ENCODE peak calls at places on chromosomes 2 and 18, in five cellular contexts. X, G, Y, K and T are unnamed samples.
A peak's percentile ranks its signal among the peaks of the same experiment; 100 is the strongest.

GRCh38 chr2:149017116-149017985 is 21.1 kb upstream of the LYPD6B start:
- DNase-seq in Y (peak; percentile 78), X (peak; percentile 71), G (peak; percentile 85), K (peak; percentile 87), T (peak; percentile 79)

GRCh38 chr2:234556848-234557573 is 60.1 kb upstream of the ARL4C start:
- DNase-seq in K (no peak), Y (no peak), G (no peak), X (no peak), T (no peak)

GRCh38 chr2:182946949-182947348 is 80.5 kb upstream of the FRZB start:
- DNase-seq in G (no peak), K (peak; percentile 21), X (no peak), Y (no peak), T (no peak)

GRCh38 chr18:70672581-70672980 is 383.7 kb downstream of the SOCS6 start:
- DNase-seq in X (no peak), Y (no peak), K (no peak), G (no peak), T (no peak)

GRCh38 chr18:57970356-57971095 is 73.5 kb upstream of the NEDD4L start:
- DNase-seq in K (peak; percentile 56), X (no peak), Y (no peak), G (peak; percentile 8), T (no peak)

GRCh38 chr2:233486778-233487552 is 79.6 kb downstream of the USP40 start:
- DNase-seq in G (no peak), K (no peak), Y (no peak), X (no peak), T (peak; percentile 4)

GRCh38 chr18:49018961-49019445 is 68.2 kb upstream of the SMAD7 start:
- DNase-seq in K (peak; percentile 15), G (no peak), Y (peak; percentile 56), X (no peak), T (no peak)

GRCh38 chr18:3027301-3027700 is 14.4 kb upstream of the LPIN2 start:
- DNase-seq in K (no peak), X (no peak), G (no peak), Y (no peak), T (no peak)

GRCh38 chr2:128301501-128301966 is 17.1 kb downstream of the HS6ST1 start:
- DNase-seq in Y (peak; percentile 80), G (no peak), K (no peak), X (no peak), T (no peak)

GRCh38 chr2:160534996-160535395 is 41.4 kb upstream of the RBMS1 start:
- DNase-seq in K (no peak), X (no peak), G (no peak), Y (no peak), T (no peak)
- TF ChIP-seq CTCF in K (no peak), X (no peak), G (no peak), Y (no peak), T (no peak)

GRCh38 chr2:223602972-223603371 is 811 bp upstream of the SCG2 start:
- DNase-seq in G (no peak), K (no peak), X (no peak), Y (no peak), T (no peak)

GRCh38 chr2:223599646-223600009 is 2.5 kb downstream of the SCG2 start:
- DNase-seq in X (no peak), K (no peak), G (no peak), Y (no peak), T (no peak)

GRCh38 chr2:223600056-223600455 is 2.1 kb downstream of the SCG2 start:
- DNase-seq in G (no peak), K (no peak), X (no peak), Y (no peak), T (no peak)

GRCh38 chr2:223604231-223604630 is 2.1 kb upstream of the SCG2 start:
- DNase-seq in K (no peak), X (no peak), Y (no peak), G (no peak), T (no peak)

DNA sequence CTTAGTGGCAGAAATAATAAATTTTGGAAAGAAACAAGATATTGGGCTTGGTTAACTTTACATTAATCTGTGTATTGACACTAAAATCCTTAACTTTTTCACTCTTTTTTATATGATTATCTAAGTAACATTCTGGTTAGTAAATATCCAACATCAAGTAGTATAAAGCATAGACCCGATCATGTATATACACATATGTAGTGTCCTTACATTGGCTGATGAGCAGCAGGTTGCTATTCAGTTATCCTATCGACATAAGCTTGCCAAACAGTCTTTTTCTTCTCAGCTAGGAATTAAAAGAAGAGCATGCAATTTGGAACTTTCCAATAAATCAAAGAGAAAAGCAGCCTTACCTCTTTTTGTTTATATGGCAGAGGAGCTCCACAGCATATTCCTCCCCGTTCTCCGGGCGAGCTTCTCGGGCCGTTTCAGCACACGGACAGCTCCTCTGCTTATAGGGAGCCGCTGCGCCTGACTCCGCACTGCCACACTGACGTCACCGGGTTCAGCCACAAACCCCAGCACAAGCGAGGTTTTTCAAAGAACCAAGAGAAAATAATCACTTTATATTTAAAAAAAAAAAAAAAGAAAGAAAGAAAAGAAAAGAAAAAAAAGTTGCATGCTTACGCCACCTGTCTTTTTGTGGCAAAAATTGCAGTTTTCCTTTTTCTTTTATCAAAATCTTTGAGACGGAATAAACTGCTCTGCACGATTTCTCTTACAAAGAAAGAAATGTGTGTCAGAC is at the start of gene SCG2:
- DNase-seq in X (peak; percentile 28), G (peak; percentile 72), K (peak; percentile 40), Y (peak; percentile 83), T (peak; percentile 54)
- TF ChIP-seq CTCF in X (peak; percentile 26), G (no peak), K (no peak), Y (peak; percentile 34), T (no peak)

DNA sequence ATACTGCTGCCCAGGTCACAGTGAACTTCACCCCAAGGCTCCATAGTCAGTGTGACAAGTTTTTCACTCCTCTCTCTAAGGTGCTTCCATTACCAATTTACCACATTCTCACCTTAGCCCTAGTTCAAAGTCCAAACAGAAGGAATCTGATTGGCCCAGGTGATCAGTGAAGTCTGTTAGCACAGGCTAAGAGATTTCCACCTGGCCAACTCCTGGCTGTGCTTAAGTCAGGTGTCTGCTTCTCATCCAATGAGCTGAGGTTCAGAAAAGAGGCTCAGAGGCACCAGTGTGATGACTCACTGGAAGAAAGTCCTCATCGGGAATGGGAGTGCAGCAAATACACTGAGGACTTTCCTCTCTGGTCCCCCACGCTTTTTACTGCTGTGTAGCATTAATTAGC is 164.4 kb upstream of the MGAT5 start:
- DNase-seq in G (no peak), Y (no peak), X (no peak), K (no peak), T (no peak)
- TF ChIP-seq CTCF in G (no peak), Y (no peak), X (no peak), K (no peak), T (no peak)

GRCh38 chr2:99180755-99181647 is at the start of the genes MITD1 and MRPL30:
- DNase-seq in X (peak; percentile 83), K (peak; percentile 96), Y (peak; percentile 96), G (peak; percentile 97), T (peak; percentile 82)
- TF ChIP-seq CTCF in X (no peak), K (no peak), Y (peak; percentile 13), G (no peak), T (no peak)